ENCODE peak calls at places on chromosomes 6 and 20, in five cellular contexts. T is A549, X is transverse colon, R is GM12878, C is lower leg skin. O is an unnamed sample.

GRCh38 chr6:109052852-109053251 is 41.8 kb downstream of the SESN1 start:
- DNase-seq in X (no peak), T (no peak), C (no peak), R (no peak), O (no peak)

GRCh38 chr6:106749611-106750010 is 120.2 kb downstream of the QRSL1 start:
- DNase-seq in X (no peak), T (no peak), R (no peak), C (no peak), O (no peak)

GRCh38 chr6:104855507-104855906 is 4.2 kb downstream of the HACE1 start:
- DNase-seq in R (no peak), T (no peak), X (no peak), C (no peak), O (peak; percentile 12)

GRCh38 chr6:109229536-109229935 is 134.2 kb downstream of the CEP57L1 start:
- DNase-seq in X (peak; percentile 70), T (no peak), R (no peak), C (no peak), O (no peak)

GRCh38 chr6:37893262-37893661 is 73.7 kb downstream of the ZFAND3 start:
- DNase-seq in T (no peak), X (no peak), R (no peak), C (no peak), O (no peak)

GRCh38 chr6:142011156-142011555 is 121.6 kb upstream of the GJE1 start:
- DNase-seq in X (no peak), R (no peak), C (no peak), T (no peak), O (no peak)

GRCh38 chr6:16761469-16762264 is 407 bp upstream of the ATXN1 start:
- DNase-seq in X (peak; percentile 91), T (peak; percentile 61), R (no peak), C (peak; percentile 84), O (peak; percentile 68)

GRCh38 chr6:54719633-54720032 is 126.9 kb upstream of the FAM83B start:
- DNase-seq in T (no peak), R (no peak), X (no peak), C (no peak), O (no peak)

GRCh38 chr20:62352402-62353288 is 14.5 kb downstream of the LAMA5 start:
- DNase-seq in X (no peak), C (no peak), R (no peak), T (peak; percentile 66), O (no peak)

GRCh38 chr20:2840967-2841531 is 504 bp downstream of the VPS16 start:
- DNase-seq in X (peak; percentile 53), T (peak; percentile 80), R (no peak), C (peak; percentile 54), O (peak; percentile 89)

GRCh38 chr6:48978016-48978415 is 485.0 kb downstream of the MMUT start:
- DNase-seq in R (no peak), X (no peak), C (no peak), T (no peak), O (no peak)

GRCh38 chr6:138923561-138923960 is 64.5 kb downstream of the REPS1 start:
- DNase-seq in X (no peak), R (no peak), T (no peak), C (no peak), O (no peak)

GRCh38 chr6:113182370-113183141 is 674.6 kb upstream of the MARCKS start:
- DNase-seq in T (peak; percentile 1), X (no peak), R (no peak), C (no peak), O (peak; percentile 3)
- TF ChIP-seq POLR2A in T (no peak), X (no peak), R (no peak), C (no peak), O (no peak)

GRCh38 chr6:87698618-87699017 is 3.4 kb downstream of the AKIRIN2 start:
- DNase-seq in C (no peak), X (no peak), T (no peak), R (no peak), O (no peak)

GRCh38 chr6:87700351-87700728 is 1.7 kb downstream of the AKIRIN2 start:
- DNase-seq in X (no peak), C (no peak), T (no peak), R (no peak), O (no peak)

GRCh38 chr6:87699576-87699975 is 2.5 kb downstream of the AKIRIN2 start:
- DNase-seq in X (no peak), C (no peak), T (no peak), R (no peak), O (no peak)

GRCh38 chr6:87700729-87701675 is 1.0 kb downstream of the AKIRIN2 start:
- DNase-seq in R (peak; percentile 43), X (peak; percentile 35), C (no peak), T (peak; percentile 44), O (peak; percentile 40)

GRCh38 chr6:87697581-87698552 is 4.2 kb downstream of the AKIRIN2 start:
- DNase-seq in C (no peak), R (no peak), T (no peak), X (no peak), O (no peak)
- TF ChIP-seq POLR2A in C (no peak), R (no peak), T (no peak), X (no peak), O (no peak)

DNA sequence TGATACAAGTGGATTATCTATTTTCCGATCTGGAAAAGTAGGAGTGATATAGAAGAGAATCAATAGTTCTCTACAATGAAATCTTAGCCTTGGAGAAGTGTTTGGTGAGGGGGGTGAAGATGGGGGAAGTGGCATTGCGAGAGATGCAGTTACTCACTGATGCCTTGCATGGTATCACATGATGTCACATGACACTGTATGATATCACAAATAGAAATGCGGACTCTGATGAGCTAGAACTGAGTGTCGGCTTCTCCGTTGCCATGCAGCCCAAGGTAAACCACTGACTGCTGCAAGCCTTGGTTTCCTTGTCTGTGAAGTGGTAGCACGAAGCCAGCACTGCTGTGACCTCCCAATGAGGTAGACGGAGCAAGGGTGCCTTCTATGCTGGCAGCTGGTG is 403.3 kb upstream of the AGPAT4 start:
- DNase-seq in C (no peak), R (no peak), T (no peak), X (no peak), O (no peak)
- TF ChIP-seq POLR2A in C (no peak), R (no peak), T (no peak), X (no peak), O (no peak)

GRCh38 chr20:33732166-33732970 is 572 bp downstream of the ZNF341 start:
- DNase-seq in X (peak; percentile 92), R (peak; percentile 32), T (peak; percentile 18), C (peak; percentile 69), O (no peak)

GRCh38 chr20:33729101-33729500 is 2.7 kb upstream of the ZNF341 start:
- DNase-seq in R (no peak), X (no peak), C (no peak), T (no peak), O (no peak)

GRCh38 chr20:33733654-33734576 is 2.1 kb downstream of the ZNF341 start:
- DNase-seq in C (no peak), R (peak; percentile 37), X (peak; percentile 69), T (peak; percentile 71), O (peak; percentile 52)

GRCh38 chr20:33730946-33731692 is 677 bp upstream of the ZNF341 start:
- DNase-seq in X (no peak), T (no peak), C (no peak), R (no peak), O (no peak)

GRCh38 chr20:33731693-33732165 is at the start of gene ZNF341:
- DNase-seq in T (peak; percentile 55), R (peak; percentile 16), C (peak; percentile 74), X (peak; percentile 91), O (peak; percentile 92)
- TF ChIP-seq POLR2A in T (no peak), R (peak; percentile 57), C (no peak), X (no peak), O (peak; percentile 72)

GRCh38 chr6:50992704-50993625 is 174.3 kb downstream of the TFAP2B start:
- DNase-seq in R (no peak), C (no peak), X (no peak), T (no peak), O (no peak)

GRCh38 chr6:50995036-50995435 is 176.4 kb downstream of the TFAP2B start:
- DNase-seq in T (no peak), R (no peak), X (no peak), C (no peak), O (no peak)

GRCh38 chr6:50994026-50994720 is 175.5 kb downstream of the TFAP2B start:
- DNase-seq in C (no peak), R (no peak), X (no peak), T (no peak), O (no peak)

GRCh38 chr6:50990750-50991446 is 172.2 kb downstream of the TFAP2B start:
- DNase-seq in T (no peak), X (no peak), R (no peak), C (no peak), O (peak; percentile 6)

GRCh38 chr6:50992232-50992631 is 173.6 kb downstream of the TFAP2B start:
- DNase-seq in R (no peak), T (no peak), X (no peak), C (no peak), O (no peak)
- TF ChIP-seq POLR2A in R (no peak), T (no peak), X (no peak), C (no peak), O (no peak)

GRCh38 chr6:31462964-31463940 is 34.7 kb upstream of the MICB start:
- DNase-seq in T (peak; percentile 76), X (peak; percentile 96), C (peak; percentile 93), R (peak; percentile 96), O (peak; percentile 66)
- TF ChIP-seq POLR2A in T (no peak), X (peak; percentile 97), C (no peak), R (peak; percentile 96), O (no peak)

GRCh38 chr6:12009904-12010634 is 2.0 kb upstream of the HIVEP1 start:
- DNase-seq in C (no peak), R (no peak), X (no peak), T (no peak), O (peak; percentile 35)

GRCh38 chr6:12009180-12009748 is 2.8 kb upstream of the HIVEP1 start:
- DNase-seq in X (no peak), T (no peak), R (no peak), C (no peak), O (no peak)

GRCh38 chr6:12007915-12008286 is 4.2 kb upstream of the HIVEP1 start:
- DNase-seq in R (no peak), C (no peak), X (no peak), T (no peak), O (no peak)

GRCh38 chr6:12010635-12011275 is 1.4 kb upstream of the HIVEP1 start:
- DNase-seq in R (no peak), C (peak; percentile 71), T (peak; percentile 33), X (peak; percentile 71), O (no peak)

DNA sequence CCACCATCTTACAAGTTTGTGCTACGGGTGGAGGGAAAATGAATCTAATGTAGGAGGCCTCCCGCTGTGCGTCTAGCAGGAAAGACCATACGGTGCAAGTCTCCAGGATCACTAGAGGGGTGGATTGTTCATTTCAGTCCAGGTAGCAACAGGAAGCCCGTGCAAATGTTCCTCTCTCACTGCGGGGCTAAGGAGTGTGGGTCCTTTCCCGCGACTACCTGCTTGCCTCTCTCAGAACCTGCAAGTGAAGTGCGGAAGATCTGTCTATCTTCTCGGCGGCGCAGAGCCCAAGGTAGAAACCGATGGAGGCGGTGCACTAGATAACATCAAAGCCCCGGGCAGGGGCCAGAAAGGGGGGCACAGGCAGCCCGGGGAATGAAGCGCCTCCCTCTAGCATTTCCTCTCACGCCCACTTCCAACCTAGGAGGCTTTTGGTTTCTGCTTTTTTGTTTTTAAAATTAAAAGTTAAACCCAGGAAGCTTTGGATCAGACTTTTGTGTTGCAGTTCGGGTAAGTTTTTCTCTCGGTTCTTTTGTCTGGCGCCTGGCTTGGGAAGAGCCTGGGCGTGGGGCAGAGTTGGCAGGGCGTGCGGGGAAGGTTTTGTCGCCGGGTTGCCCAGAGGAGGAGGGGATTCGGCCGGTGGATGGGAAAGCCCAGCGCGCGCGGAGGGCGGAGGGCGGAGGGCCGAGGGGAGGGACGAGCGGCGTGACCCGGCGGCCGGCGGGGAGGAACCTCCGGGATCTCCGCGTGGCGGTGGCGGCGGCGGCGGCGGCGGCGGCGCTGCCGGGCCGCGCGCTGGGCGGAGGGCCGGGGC is 3.5 kb upstream of the HIVEP1 start:
- DNase-seq in C (peak; percentile 79), T (peak; percentile 43), R (peak; percentile 43), X (peak; percentile 89), O (peak; percentile 85)
- TF ChIP-seq POLR2A in C (no peak), T (no peak), R (peak; percentile 92), X (peak; percentile 74), O (peak; percentile 16)

O was measured in H54.